ENCODE peak calls at places on chromosomes 6 and 20, in six cellular contexts. T, E, L, Z, P and X are unnamed samples.
A peak's percentile ranks its signal among the peaks of the same experiment; 100 is the strongest.

GRCh38 chr6:1636971-1637871 is 27.5 kb downstream of the FOXC1 start:
- DNase-seq in E (no peak), T (no peak), L (no peak), Z (no peak), P (no peak), X (no peak)

GRCh38 chr20:36848078-36848660 is 27.8 kb upstream of the TLDC2 start:
- DNase-seq in Z (no peak), L (no peak), T (no peak), P (no peak), E (no peak), X (no peak)

GRCh38 chr20:37393863-37394542 is 48.1 kb downstream of the SRC start:
- DNase-seq in T (no peak), L (no peak), Z (no peak), P (no peak), E (peak; percentile 50), X (no peak)

GRCh38 chr20:44467289-44467883 is 8.3 kb upstream of the TTPAL start:
- DNase-seq in E (peak; percentile 19), Z (no peak), L (no peak), T (peak; percentile 48), P (no peak), X (no peak)

GRCh38 chr6:27478141-27478705 is 5.3 kb upstream of the ZNF184 start:
- DNase-seq in Z (no peak), L (no peak), T (no peak), E (no peak), P (peak; percentile 38), X (no peak)

GRCh38 chr6:165729307-165729936 is 66.4 kb upstream of the PDE10A start:
- DNase-seq in L (no peak), P (peak; percentile 73), T (peak; percentile 13), Z (no peak), E (peak; percentile 74), X (peak; percentile 54)

GRCh38 chr20:7696311-7696710 is 243.9 kb downstream of the HAO1 start:
- DNase-seq in E (no peak), L (no peak), P (no peak), Z (no peak), T (no peak), X (no peak)

GRCh38 chr20:34791289-34792020 is 34.0 kb downstream of the NCOA6 start:
- DNase-seq in Z (no peak), P (no peak), L (no peak), T (no peak), E (no peak), X (no peak)

GRCh38 chr6:36120979-36121706 is 9.2 kb upstream of the MAPK13 start:
- DNase-seq in P (peak; percentile 54), L (no peak), E (no peak), Z (no peak), T (no peak), X (no peak)

DNA sequence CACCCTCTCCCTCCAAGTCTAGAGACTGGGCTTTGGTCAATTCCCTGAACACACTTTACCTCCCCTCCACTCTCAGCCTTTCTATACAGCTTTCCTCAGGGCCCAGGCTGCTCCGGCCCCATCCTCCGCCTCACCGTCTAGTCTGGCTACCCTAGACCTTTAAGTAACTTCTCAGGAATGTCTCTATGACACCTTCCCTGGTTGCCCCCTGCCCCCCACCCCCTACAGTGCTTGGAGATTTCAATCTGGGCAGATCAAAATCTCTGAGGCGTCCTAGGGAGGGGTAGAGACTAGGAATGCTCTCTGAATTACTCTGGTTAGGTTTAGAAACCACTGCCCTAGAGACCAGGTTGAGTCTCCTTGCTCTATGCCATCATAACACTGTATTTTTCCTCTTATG is 6.1 kb downstream of the UBE2J1 start:
- DNase-seq in T (no peak), L (peak; percentile 38), E (no peak), Z (no peak), P (no peak), X (no peak)
- TF ChIP-seq TAF1 in T (no peak), L (no peak), E (no peak), Z (no peak), P (no peak), X (no peak)

GRCh38 chr20:17883592-17884317 is 84.8 kb downstream of the SNX5 start:
- DNase-seq in Z (no peak), T (no peak), P (no peak), L (no peak), E (no peak), X (no peak)

GRCh38 chr20:17882834-17883591 is 85.6 kb downstream of the SNX5 start:
- DNase-seq in T (no peak), E (no peak), P (no peak), L (no peak), Z (no peak), X (no peak)

GRCh38 chr20:17881741-17882064 is 86.9 kb downstream of the SNX5 start:
- DNase-seq in L (no peak), T (no peak), E (no peak), Z (no peak), P (no peak), X (no peak)

GRCh38 chr20:17884318-17885003 is 84.1 kb downstream of the SNX5 start:
- DNase-seq in L (no peak), E (no peak), T (no peak), Z (no peak), P (no peak), X (no peak)

DNA sequence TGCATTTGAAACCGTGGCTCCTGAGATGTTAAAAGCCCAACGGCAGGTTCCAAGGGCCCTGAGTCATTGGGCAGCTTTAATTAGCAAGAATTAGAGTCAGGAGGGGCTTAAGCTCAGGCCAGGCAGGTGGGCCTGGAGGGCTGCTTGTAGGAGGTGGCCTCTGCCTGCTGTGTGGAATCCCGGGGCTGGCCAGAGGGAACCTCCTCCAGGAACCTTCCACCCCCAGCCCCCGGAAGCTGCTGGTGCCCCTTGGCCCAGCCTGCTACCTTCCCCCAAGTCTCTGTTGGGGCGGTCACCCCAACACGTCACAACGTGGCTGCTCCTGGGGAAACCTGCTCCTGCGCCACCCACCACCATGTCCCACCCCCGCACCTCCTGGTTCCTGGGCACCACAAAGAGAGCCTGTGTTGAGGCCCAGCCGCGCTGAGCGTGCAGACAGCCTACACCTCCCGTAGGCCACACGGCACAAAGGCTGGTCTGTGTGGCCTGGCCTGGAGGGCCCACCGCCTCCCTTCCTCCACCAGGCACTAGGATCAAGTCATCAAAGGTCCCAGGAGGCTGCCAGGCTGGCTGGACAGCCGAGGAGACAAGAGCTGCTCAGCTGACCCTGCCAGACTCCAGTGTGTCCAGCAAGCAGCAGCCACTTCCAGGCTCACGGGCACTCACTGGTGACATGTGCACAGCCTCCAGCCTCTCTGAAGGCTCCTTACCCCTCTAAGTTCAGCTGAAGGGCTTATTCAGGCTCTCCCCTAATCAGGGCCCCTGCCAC is 86.3 kb downstream of the SNX5 start:
- DNase-seq in T (peak; percentile 95), Z (no peak), E (no peak), P (no peak), L (no peak), X (no peak)
- TF ChIP-seq TAF1 in T (peak; percentile 55), Z (no peak), E (no peak), P (no peak), L (no peak), X (no peak)

DNA sequence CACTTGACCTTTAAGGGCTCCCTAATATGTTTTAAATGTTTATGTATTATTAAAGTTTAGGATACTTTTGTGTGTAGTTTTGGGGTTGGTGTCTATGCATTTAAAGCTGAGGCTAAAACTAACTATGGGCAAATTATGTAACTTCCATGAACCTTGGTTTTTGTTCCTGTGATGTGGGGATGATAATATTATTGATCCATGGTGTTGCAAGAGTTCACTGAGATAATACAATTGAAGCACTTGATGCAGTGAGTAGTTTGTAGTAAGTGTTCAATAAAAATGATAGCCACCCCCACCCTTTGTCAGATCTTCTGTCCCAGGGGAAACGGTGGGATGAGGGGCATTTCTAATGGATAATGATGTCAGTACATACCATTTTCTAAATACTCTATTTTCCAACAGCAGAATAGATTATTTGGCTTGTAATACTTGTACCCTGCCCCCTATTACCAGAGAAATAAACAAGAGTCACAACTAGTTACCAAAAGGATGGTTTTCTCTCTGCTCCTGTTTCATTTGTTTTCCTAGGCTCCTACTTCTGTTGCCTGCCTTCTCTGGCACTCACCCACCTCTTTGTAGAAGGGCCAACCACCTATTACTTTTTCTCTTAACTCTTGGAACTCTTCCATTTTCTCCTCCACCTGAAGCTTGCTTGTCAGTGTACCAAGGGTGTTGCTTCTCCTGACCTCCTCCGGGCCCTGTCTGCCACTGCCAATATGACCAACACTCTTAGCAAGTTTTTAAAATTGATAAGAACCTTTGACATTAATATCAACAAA is 97.9 kb downstream of the RCAN2 start:
- DNase-seq in E (no peak), L (no peak), Z (no peak), T (no peak), P (no peak), X (no peak)
- TF ChIP-seq TAF1 in E (no peak), L (no peak), Z (no peak), T (no peak), P (no peak), X (no peak)

DNA sequence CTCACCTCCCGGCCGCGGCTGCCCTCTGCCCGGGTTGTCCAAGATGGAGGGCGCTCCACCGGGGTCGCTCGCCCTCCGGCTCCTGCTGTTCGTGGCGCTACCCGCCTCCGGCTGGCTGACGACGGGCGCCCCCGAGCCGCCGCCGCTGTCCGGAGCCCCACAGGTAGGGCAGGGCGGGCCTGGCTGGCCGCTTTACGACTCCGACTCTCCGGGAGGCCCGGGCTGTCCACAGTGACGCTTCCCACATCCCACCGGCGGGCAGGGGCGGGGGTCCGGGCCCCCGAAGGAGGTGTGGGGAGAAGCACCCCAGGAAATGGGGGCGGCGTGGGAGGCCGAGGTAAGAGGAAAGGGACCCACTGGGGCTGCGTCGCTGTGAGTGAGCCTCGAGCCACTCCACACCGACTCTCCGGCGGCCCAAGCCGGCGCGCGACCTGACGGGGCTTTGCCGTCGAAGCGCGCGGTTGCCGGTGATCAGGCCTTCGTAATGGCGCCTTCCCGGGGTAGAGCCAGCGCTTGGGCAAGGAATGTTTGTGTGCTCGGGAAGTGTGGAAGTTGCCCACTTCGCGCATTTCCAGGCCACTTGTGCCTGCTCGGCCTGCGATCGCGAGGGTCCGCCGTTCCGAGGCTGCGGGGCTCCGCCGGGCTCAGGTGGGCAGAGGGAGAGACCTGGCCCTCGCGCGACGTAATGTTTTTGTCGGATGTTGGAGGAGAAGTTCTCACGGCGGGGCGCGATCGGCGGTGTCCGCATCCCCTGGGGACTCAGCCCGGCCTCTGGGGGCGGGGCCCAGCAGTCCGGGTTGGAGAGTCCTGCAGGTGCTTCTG is at the start of gene GINM1:
- DNase-seq in Z (no peak), L (no peak), T (peak; percentile 44), E (peak; percentile 52), P (peak; percentile 62), X (no peak)
- TF ChIP-seq TAF1 in Z (peak; percentile 57), L (peak; percentile 77), T (peak; percentile 70), E (peak; percentile 63), P (peak; percentile 72), X (no peak)

GRCh38 chr20:62063601-62063980 is 2.1 kb downstream of the TAF4 start:
- DNase-seq in Z (no peak), T (no peak), L (no peak), E (peak; percentile 70), P (no peak), X (no peak)
- TF ChIP-seq TAF1 in Z (no peak), T (no peak), L (no peak), E (no peak), P (no peak), X (no peak)

DNA sequence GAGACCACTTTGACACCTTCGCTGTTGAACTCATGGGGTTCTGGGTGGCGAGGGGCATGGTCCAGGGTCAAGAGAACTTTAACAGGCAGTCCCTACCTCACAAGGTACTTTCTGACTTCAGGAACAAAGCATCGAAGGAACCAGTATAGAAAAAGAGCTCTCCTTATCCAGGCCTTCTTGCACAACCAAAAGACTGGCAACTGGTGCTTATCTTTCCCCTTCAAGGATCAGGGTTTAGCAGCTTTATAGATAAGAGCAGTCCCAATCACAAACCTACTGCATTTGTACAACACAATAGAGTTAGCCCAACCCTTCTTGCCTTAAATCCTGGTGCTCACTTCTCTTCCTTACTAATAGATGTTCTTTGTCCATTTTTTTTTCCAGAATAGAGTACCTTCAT is 116.3 kb downstream of the SNX5 start:
- DNase-seq in T (no peak), L (no peak), E (no peak), P (peak; percentile 17), Z (no peak), X (no peak)
- TF ChIP-seq TAF1 in T (no peak), L (no peak), E (no peak), P (no peak), Z (no peak), X (no peak)

GRCh38 chr6:24910331-24910849 is 25.4 kb downstream of the RIPOR2 start:
- DNase-seq in T (no peak), E (peak; percentile 62), Z (no peak), L (no peak), P (no peak), X (peak; percentile 32)
- TF ChIP-seq TAF1 in T (no peak), E (no peak), Z (no peak), L (no peak), P (no peak), X (no peak)